ENCODE peak calls at places on chromosome 11, in ten cellular contexts. One of them, this sample, is unnamed.

GRCh38 chr11:31531293-31531692 is 21.7 kb downstream of the ELP4 start:
- DNase-seq in cardiac muscle cell: no peak
- DNase-seq in heart left ventricle: no peak
- DNase-seq in tibial nerve: no peak
- DNase-seq in left ventricle myocardium inferior: no peak
- DNase-seq in body of pancreas: no peak
- DNase-seq in fibroblast of lung: no peak
- DNase-seq in mammary epithelial cell: no peak
- DNase-seq in esophagus squamous epithelium: no peak
- DNase-seq in PC-3: no peak
- DNase-seq in this sample: no peak

GRCh38 chr11:122186439-122187080 is 70.5 kb upstream of the BLID start:
- DNase-seq in cardiac muscle cell: no peak
- DNase-seq in heart left ventricle: no peak
- DNase-seq in tibial nerve: no peak
- DNase-seq in left ventricle myocardium inferior: no peak
- DNase-seq in body of pancreas: no peak
- DNase-seq in fibroblast of lung: peak; percentile 98
- DNase-seq in mammary epithelial cell: peak; percentile 97
- DNase-seq in esophagus squamous epithelium: no peak
- DNase-seq in PC-3: peak; percentile 87
- DNase-seq in this sample: no peak

GRCh38 chr11:69560141-69560790 is 78.8 kb downstream of the LINC01488 start:
- DNase-seq in cardiac muscle cell: no peak
- DNase-seq in heart left ventricle: no peak
- DNase-seq in tibial nerve: no peak
- DNase-seq in left ventricle myocardium inferior: no peak
- DNase-seq in body of pancreas: no peak
- DNase-seq in fibroblast of lung: peak; percentile 18
- DNase-seq in mammary epithelial cell: no peak
- DNase-seq in esophagus squamous epithelium: no peak
- DNase-seq in PC-3: no peak
- DNase-seq in this sample: no peak

GRCh38 chr11:608751-609354 is 6.9 kb downstream of the IRF7 start:
- DNase-seq in cardiac muscle cell: no peak
- DNase-seq in heart left ventricle: peak; percentile 64
- DNase-seq in tibial nerve: no peak
- DNase-seq in left ventricle myocardium inferior: no peak
- DNase-seq in body of pancreas: no peak
- DNase-seq in fibroblast of lung: no peak
- DNase-seq in mammary epithelial cell: no peak
- DNase-seq in esophagus squamous epithelium: no peak
- DNase-seq in PC-3: no peak
- DNase-seq in this sample: no peak

GRCh38 chr11:45179686-45180085 is 33.2 kb downstream of the PRDM11 start:
- DNase-seq in cardiac muscle cell: no peak
- DNase-seq in heart left ventricle: no peak
- DNase-seq in tibial nerve: no peak
- DNase-seq in left ventricle myocardium inferior: no peak
- DNase-seq in body of pancreas: no peak
- DNase-seq in fibroblast of lung: no peak
- DNase-seq in mammary epithelial cell: no peak
- DNase-seq in esophagus squamous epithelium: no peak
- DNase-seq in PC-3: no peak
- DNase-seq in this sample: no peak

GRCh38 chr11:130831506-130832385 is 84.5 kb downstream of the SNX19 start:
- DNase-seq in cardiac muscle cell: no peak
- DNase-seq in heart left ventricle: no peak
- DNase-seq in tibial nerve: no peak
- DNase-seq in left ventricle myocardium inferior: no peak
- DNase-seq in body of pancreas: no peak
- DNase-seq in fibroblast of lung: peak; percentile 32
- DNase-seq in mammary epithelial cell: no peak
- DNase-seq in esophagus squamous epithelium: no peak
- DNase-seq in PC-3: peak; percentile 29
- DNase-seq in this sample: no peak

GRCh38 chr11:59069082-59069481 is 17.0 kb upstream of the GLYATL1B start:
- DNase-seq in cardiac muscle cell: no peak
- DNase-seq in heart left ventricle: no peak
- DNase-seq in tibial nerve: no peak
- DNase-seq in left ventricle myocardium inferior: no peak
- DNase-seq in body of pancreas: no peak
- DNase-seq in fibroblast of lung: no peak
- DNase-seq in mammary epithelial cell: peak; percentile 18
- DNase-seq in esophagus squamous epithelium: no peak
- DNase-seq in PC-3: peak; percentile 32
- DNase-seq in this sample: no peak

GRCh38 chr11:75174781-75175370 is 24.0 kb downstream of the SLCO2B1 start:
- DNase-seq in cardiac muscle cell: peak; percentile 40
- DNase-seq in heart left ventricle: peak; percentile 70
- DNase-seq in tibial nerve: no peak
- DNase-seq in left ventricle myocardium inferior: no peak
- DNase-seq in body of pancreas: peak; percentile 74
- DNase-seq in fibroblast of lung: peak; percentile 36
- DNase-seq in mammary epithelial cell: no peak
- DNase-seq in esophagus squamous epithelium: no peak
- DNase-seq in PC-3: no peak
- DNase-seq in this sample: peak; percentile 39

GRCh38 chr11:128731041-128731663 is 37.3 kb downstream of the FLI1 start:
- DNase-seq in cardiac muscle cell: no peak
- DNase-seq in heart left ventricle: no peak
- DNase-seq in tibial nerve: no peak
- DNase-seq in left ventricle myocardium inferior: no peak
- DNase-seq in body of pancreas: no peak
- DNase-seq in fibroblast of lung: no peak
- DNase-seq in mammary epithelial cell: no peak
- DNase-seq in esophagus squamous epithelium: no peak
- DNase-seq in PC-3: peak; percentile 27
- DNase-seq in this sample: no peak

DNA sequence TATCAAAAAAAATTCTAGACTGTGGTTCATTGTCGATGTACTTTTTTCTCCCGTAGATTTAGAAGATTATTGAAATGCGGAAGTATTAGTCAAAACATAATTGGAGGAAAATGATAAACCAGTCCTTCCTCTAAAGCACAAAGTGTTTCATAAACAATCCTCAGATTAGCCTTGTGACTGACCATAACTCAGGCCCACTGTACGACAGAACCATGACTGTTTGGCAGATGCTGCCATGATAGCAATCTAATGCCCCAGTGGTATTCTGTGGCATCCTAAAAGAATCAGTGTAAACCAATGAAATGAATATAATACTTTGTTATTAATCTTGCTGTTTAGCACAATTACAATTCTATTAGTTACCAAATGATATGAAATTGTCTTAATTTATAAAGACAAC is 127.0 kb upstream of the CTSC start:
- DNase-seq in cardiac muscle cell: no peak
- DNase-seq in heart left ventricle: no peak
- DNase-seq in tibial nerve: no peak
- DNase-seq in left ventricle myocardium inferior: no peak
- DNase-seq in body of pancreas: no peak
- DNase-seq in fibroblast of lung: no peak
- DNase-seq in mammary epithelial cell: no peak
- DNase-seq in esophagus squamous epithelium: no peak
- DNase-seq in PC-3: no peak
- DNase-seq in this sample: no peak
- H3K4me3 ChIP-seq in cardiac muscle cell: no peak overlapping the region
- H3K4me3 ChIP-seq in heart left ventricle: no peak overlapping the region
- H3K4me3 ChIP-seq in tibial nerve: no peak overlapping the region
- H3K4me3 ChIP-seq in left ventricle myocardium inferior: no peak overlapping the region
- H3K4me3 ChIP-seq in body of pancreas: no peak overlapping the region
- H3K4me3 ChIP-seq in fibroblast of lung: no peak overlapping the region
- H3K4me3 ChIP-seq in mammary epithelial cell: no peak overlapping the region
- H3K4me3 ChIP-seq in esophagus squamous epithelium: no peak overlapping the region
- H3K4me3 ChIP-seq in PC-3: no peak overlapping the region
- H3K4me3 ChIP-seq in this sample: no peak overlapping the region

DNA sequence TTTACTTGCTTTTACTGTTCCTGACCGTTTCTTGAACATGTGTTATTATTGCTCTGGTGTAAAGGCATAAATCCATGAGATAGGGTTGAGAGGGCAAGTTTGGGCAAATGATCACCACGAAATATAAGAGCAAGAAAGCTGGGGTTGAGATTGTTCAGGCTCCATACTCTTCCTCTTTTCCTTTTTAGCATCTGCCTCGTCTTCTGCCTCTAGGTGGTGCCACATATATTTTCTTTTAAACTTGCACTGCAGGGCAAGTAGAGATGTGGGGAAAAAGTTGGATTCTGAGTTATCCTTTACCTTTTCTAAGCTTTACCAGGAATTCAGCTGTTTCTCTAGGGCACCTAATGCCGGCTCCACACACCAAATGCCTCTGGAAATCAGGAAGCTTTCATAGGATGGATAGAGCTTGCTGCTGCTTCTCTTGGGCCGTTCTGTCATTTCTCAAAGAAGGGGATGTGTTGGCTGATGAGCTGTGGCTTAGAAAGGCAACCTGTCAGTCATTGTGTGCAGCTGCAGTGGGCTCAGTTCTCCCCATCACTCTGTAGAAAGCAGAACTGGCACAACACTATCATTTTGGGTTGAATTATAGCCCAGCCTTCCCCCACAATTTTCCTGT is 98.2 kb downstream of the LDLRAD3 start:
- DNase-seq in cardiac muscle cell: no peak
- DNase-seq in heart left ventricle: no peak
- DNase-seq in tibial nerve: no peak
- DNase-seq in left ventricle myocardium inferior: no peak
- DNase-seq in body of pancreas: no peak
- DNase-seq in fibroblast of lung: no peak
- DNase-seq in mammary epithelial cell: no peak
- DNase-seq in esophagus squamous epithelium: no peak
- DNase-seq in PC-3: peak; percentile 16
- DNase-seq in this sample: peak; percentile 17
- TF ChIP-seq CTCF in cardiac muscle cell: peak; percentile 49
- TF ChIP-seq CTCF in heart left ventricle: peak; percentile 51
- TF ChIP-seq CTCF in tibial nerve: peak; percentile 21
- TF ChIP-seq CTCF in left ventricle myocardium inferior: peak; percentile 62
- TF ChIP-seq CTCF in body of pancreas: peak; percentile 34
- TF ChIP-seq CTCF in fibroblast of lung: peak; percentile 72
- TF ChIP-seq CTCF in mammary epithelial cell: peak; percentile 37
- TF ChIP-seq CTCF in esophagus squamous epithelium: peak; percentile 52
- TF ChIP-seq CTCF in PC-3: peak; percentile 60
- TF ChIP-seq CTCF in this sample: no peak

GRCh38 chr11:126358763-126359160 is 3.3 kb downstream of the ST3GAL4 start:
- DNase-seq in cardiac muscle cell: no peak
- DNase-seq in heart left ventricle: no peak
- DNase-seq in tibial nerve: no peak
- DNase-seq in left ventricle myocardium inferior: peak; percentile 12
- DNase-seq in body of pancreas: no peak
- DNase-seq in fibroblast of lung: no peak
- DNase-seq in mammary epithelial cell: no peak
- DNase-seq in esophagus squamous epithelium: no peak
- DNase-seq in PC-3: no peak
- DNase-seq in this sample: no peak

GRCh38 chr11:126361400-126361799 is 5.9 kb downstream of the ST3GAL4 start:
- DNase-seq in cardiac muscle cell: no peak
- DNase-seq in heart left ventricle: no peak
- DNase-seq in tibial nerve: no peak
- DNase-seq in left ventricle myocardium inferior: peak; percentile 13
- DNase-seq in body of pancreas: no peak
- DNase-seq in fibroblast of lung: no peak
- DNase-seq in mammary epithelial cell: no peak
- DNase-seq in esophagus squamous epithelium: no peak
- DNase-seq in PC-3: no peak
- DNase-seq in this sample: no peak

GRCh38 chr11:126359431-126360048 is 4.1 kb downstream of the ST3GAL4 start:
- DNase-seq in cardiac muscle cell: no peak
- DNase-seq in heart left ventricle: peak; percentile 81
- DNase-seq in tibial nerve: peak; percentile 85
- DNase-seq in left ventricle myocardium inferior: peak; percentile 82
- DNase-seq in body of pancreas: peak; percentile 38
- DNase-seq in fibroblast of lung: peak; percentile 70
- DNase-seq in mammary epithelial cell: no peak
- DNase-seq in esophagus squamous epithelium: no peak
- DNase-seq in PC-3: no peak
- DNase-seq in this sample: peak; percentile 67

GRCh38 chr11:126357969-126358762 is 2.7 kb downstream of the ST3GAL4 start:
- DNase-seq in cardiac muscle cell: no peak
- DNase-seq in heart left ventricle: peak; percentile 63
- DNase-seq in tibial nerve: no peak
- DNase-seq in left ventricle myocardium inferior: peak; percentile 16
- DNase-seq in body of pancreas: no peak
- DNase-seq in fibroblast of lung: no peak
- DNase-seq in mammary epithelial cell: no peak
- DNase-seq in esophagus squamous epithelium: no peak
- DNase-seq in PC-3: no peak
- DNase-seq in this sample: peak; percentile 26

DNA sequence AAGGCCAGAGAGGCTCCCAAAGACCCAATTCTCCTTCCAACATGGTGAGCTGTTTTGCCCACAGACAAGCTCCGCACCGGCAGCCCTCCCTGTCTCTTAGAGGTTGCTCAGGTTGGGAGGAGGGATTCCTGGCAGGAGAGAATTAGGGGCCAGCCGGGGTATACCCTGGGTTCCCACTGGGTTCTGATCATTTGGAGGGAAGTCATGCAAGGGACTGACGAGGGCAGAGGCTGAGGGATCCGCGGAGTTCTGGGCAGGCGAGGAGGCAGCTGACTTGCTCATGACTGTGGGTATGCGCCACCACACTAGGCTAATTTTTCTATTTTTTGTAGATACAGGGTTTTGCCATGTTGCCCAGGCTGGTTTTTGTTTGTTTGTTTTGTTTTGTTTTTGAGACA is 4.6 kb downstream of the ST3GAL4 start:
- DNase-seq in cardiac muscle cell: no peak
- DNase-seq in heart left ventricle: no peak
- DNase-seq in tibial nerve: no peak
- DNase-seq in left ventricle myocardium inferior: no peak
- DNase-seq in body of pancreas: no peak
- DNase-seq in fibroblast of lung: no peak
- DNase-seq in mammary epithelial cell: no peak
- DNase-seq in esophagus squamous epithelium: no peak
- DNase-seq in PC-3: no peak
- DNase-seq in this sample: no peak
- H3K4me1 ChIP-seq in cardiac muscle cell: peaks cover 12% of the 10 kb centered on the region
- H3K4me1 ChIP-seq in heart left ventricle: peaks cover 46% of the 10 kb centered on the region
- H3K4me1 ChIP-seq in tibial nerve: peaks cover 4% of the 10 kb centered on the region
- H3K4me1 ChIP-seq in left ventricle myocardium inferior: peaks cover 92% of the 10 kb centered on the region
- H3K4me1 ChIP-seq in body of pancreas: peaks cover 15% of the 10 kb centered on the region
- H3K4me1 ChIP-seq in fibroblast of lung: peaks cover 13% of the 10 kb centered on the region
- H3K4me1 ChIP-seq in mammary epithelial cell: peaks cover 24% of the 10 kb centered on the region
- H3K4me1 ChIP-seq in esophagus squamous epithelium: peaks cover 81% of the 10 kb centered on the region
- H3K4me1 ChIP-seq in PC-3: peaks cover 37% of the 10 kb centered on the region
- H3K4me1 ChIP-seq in this sample: no peaks in the 10 kb centered on the region

DNA sequence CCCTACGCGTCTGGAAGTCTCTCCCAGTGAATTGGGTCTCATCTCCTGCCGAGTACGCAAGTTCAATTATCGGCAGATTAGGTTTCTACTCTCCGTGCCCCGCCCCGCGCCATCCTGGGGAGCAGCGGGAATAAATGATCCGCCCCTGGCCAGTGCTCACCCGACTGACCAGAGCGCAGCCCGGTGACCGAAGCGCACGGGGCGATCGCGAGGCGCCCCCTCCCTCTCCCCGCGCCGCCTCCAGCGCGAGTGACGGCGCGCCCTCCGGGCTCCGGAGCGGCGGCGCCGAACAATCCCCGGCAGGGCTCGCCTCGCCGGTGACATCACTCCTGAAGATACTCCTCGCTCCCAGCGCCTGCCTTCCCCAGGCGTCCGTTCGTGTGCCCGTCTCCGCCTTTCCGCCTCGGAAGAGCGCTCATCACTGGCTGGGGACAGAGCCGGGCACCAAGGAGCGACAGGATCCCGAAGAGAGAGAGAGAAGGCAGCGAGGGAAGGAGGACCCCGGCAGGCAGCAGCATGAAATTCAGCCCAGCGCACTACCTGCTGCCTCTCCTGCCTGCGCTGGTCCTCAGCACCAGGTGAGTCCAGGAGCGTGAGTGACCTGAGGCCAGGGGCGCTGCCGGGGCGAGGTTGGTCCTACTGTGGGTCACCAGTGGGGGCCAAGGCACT is at the start of gene LUZP2:
- DNase-seq in cardiac muscle cell: peak; percentile 76
- DNase-seq in heart left ventricle: peak; percentile 61
- DNase-seq in tibial nerve: no peak
- DNase-seq in left ventricle myocardium inferior: no peak
- DNase-seq in body of pancreas: peak; percentile 2
- DNase-seq in fibroblast of lung: peak; percentile 59
- DNase-seq in mammary epithelial cell: peak; percentile 28
- DNase-seq in esophagus squamous epithelium: no peak
- DNase-seq in PC-3: peak; percentile 50
- DNase-seq in this sample: peak; percentile 26
- H3K4me3 ChIP-seq in cardiac muscle cell: peak within 1 kb of the TSS; percentile 38
- H3K4me3 ChIP-seq in heart left ventricle: peak within 1 kb of the TSS; percentile 26
- H3K4me3 ChIP-seq in tibial nerve: peak within 1 kb of the TSS; percentile 2
- H3K4me3 ChIP-seq in left ventricle myocardium inferior: peak within 1 kb of the TSS; percentile 60
- H3K4me3 ChIP-seq in body of pancreas: no peak within 1 kb of the TSS
- H3K4me3 ChIP-seq in fibroblast of lung: peak within 1 kb of the TSS; percentile 43
- H3K4me3 ChIP-seq in mammary epithelial cell: peak within 1 kb of the TSS; percentile 43
- H3K4me3 ChIP-seq in esophagus squamous epithelium: peak within 1 kb of the TSS; percentile 44
- H3K4me3 ChIP-seq in PC-3: peak within 1 kb of the TSS; percentile 82
- H3K4me3 ChIP-seq in this sample: no peak within 1 kb of the TSS